ENCODE peak calls at places on chromosomes 5 and 9, in eight cellular contexts. One of them, this sample, is unnamed.

GRCh38 chr5:172347653-172348052 is 64.1 kb upstream of the UBTD2 start:
- DNase-seq in fibroblast of the aortic adventitia: peak
- DNase-seq in NCI-H2081: no peak
- DNase-seq in RWPE1: no peak
- DNase-seq in HFFc6: no peak
- DNase-seq in NCI-H2029: no peak
- DNase-seq in iris pigment epithelial cell: peak
- DNase-seq in activated CD4-positive, alpha-beta T cell treated with anti-CD3 and anti-CD28 coated beads, Interleukin-2, amount 50 U/mL, for 48 hours: no peak
- DNase-seq in this sample: peak

GRCh38 chr5:125501396-125501795 is 755.0 kb upstream of the ZNF608 start:
- DNase-seq in iris pigment epithelial cell: no peak
- DNase-seq in fibroblast of the aortic adventitia: no peak
- DNase-seq in NCI-H2081: no peak
- DNase-seq in NCI-H2029: no peak
- DNase-seq in HFFc6: no peak
- DNase-seq in activated CD4-positive, alpha-beta T cell treated with anti-CD3 and anti-CD28 coated beads, Interleukin-2, amount 50 U/mL, for 48 hours: no peak
- DNase-seq in RWPE1: no peak
- DNase-seq in this sample: no peak

GRCh38 chr5:58714046-58714445 is 131.2 kb downstream of the RAB3C start:
- DNase-seq in NCI-H2029: no peak
- DNase-seq in activated CD4-positive, alpha-beta T cell treated with anti-CD3 and anti-CD28 coated beads, Interleukin-2, amount 50 U/mL, for 48 hours: no peak
- DNase-seq in fibroblast of the aortic adventitia: no peak
- DNase-seq in NCI-H2081: no peak
- DNase-seq in HFFc6: no peak
- DNase-seq in iris pigment epithelial cell: no peak
- DNase-seq in RWPE1: no peak
- DNase-seq in this sample: no peak

GRCh38 chr5:176538505-176538806 is 1.3 kb upstream of the RNF44 start:
- DNase-seq in activated CD4-positive, alpha-beta T cell treated with anti-CD3 and anti-CD28 coated beads, Interleukin-2, amount 50 U/mL, for 48 hours: no peak
- DNase-seq in HFFc6: no peak
- DNase-seq in NCI-H2081: no peak
- DNase-seq in fibroblast of the aortic adventitia: no peak
- DNase-seq in RWPE1: no peak
- DNase-seq in NCI-H2029: no peak
- DNase-seq in iris pigment epithelial cell: no peak
- DNase-seq in this sample: no peak

GRCh38 chr9:127561491-127562270 is 50.4 kb upstream of the STXBP1 start:
- DNase-seq in fibroblast of the aortic adventitia: peak
- DNase-seq in HFFc6: peak
- DNase-seq in NCI-H2081: no peak
- DNase-seq in RWPE1: peak
- DNase-seq in activated CD4-positive, alpha-beta T cell treated with anti-CD3 and anti-CD28 coated beads, Interleukin-2, amount 50 U/mL, for 48 hours: peak
- DNase-seq in NCI-H2029: no peak
- DNase-seq in iris pigment epithelial cell: peak
- DNase-seq in this sample: peak

GRCh38 chr5:67233075-67233474 is 36.5 kb upstream of the CD180 start:
- DNase-seq in activated CD4-positive, alpha-beta T cell treated with anti-CD3 and anti-CD28 coated beads, Interleukin-2, amount 50 U/mL, for 48 hours: no peak
- DNase-seq in NCI-H2081: no peak
- DNase-seq in fibroblast of the aortic adventitia: peak
- DNase-seq in iris pigment epithelial cell: peak
- DNase-seq in RWPE1: no peak
- DNase-seq in NCI-H2029: no peak
- DNase-seq in HFFc6: no peak
- DNase-seq in this sample: no peak

GRCh38 chr9:110623462-110624025 is 44.0 kb upstream of the SVEP1 start:
- DNase-seq in NCI-H2081: peak
- DNase-seq in NCI-H2029: peak
- DNase-seq in activated CD4-positive, alpha-beta T cell treated with anti-CD3 and anti-CD28 coated beads, Interleukin-2, amount 50 U/mL, for 48 hours: peak
- DNase-seq in fibroblast of the aortic adventitia: peak
- DNase-seq in RWPE1: peak
- DNase-seq in HFFc6: peak
- DNase-seq in iris pigment epithelial cell: peak
- DNase-seq in this sample: peak

GRCh38 chr5:142800776-142801494 is 30.8 kb downstream of the ARHGAP26 start:
- DNase-seq in HFFc6: no peak
- DNase-seq in fibroblast of the aortic adventitia: no peak
- DNase-seq in NCI-H2081: no peak
- DNase-seq in activated CD4-positive, alpha-beta T cell treated with anti-CD3 and anti-CD28 coated beads, Interleukin-2, amount 50 U/mL, for 48 hours: peak
- DNase-seq in NCI-H2029: no peak
- DNase-seq in RWPE1: no peak
- DNase-seq in iris pigment epithelial cell: no peak
- DNase-seq in this sample: no peak

GRCh38 chr9:127612993-127613954 is 1.2 kb downstream of the STXBP1 start:
- DNase-seq in activated CD4-positive, alpha-beta T cell treated with anti-CD3 and anti-CD28 coated beads, Interleukin-2, amount 50 U/mL, for 48 hours: peak
- DNase-seq in NCI-H2029: no peak
- DNase-seq in RWPE1: peak
- DNase-seq in HFFc6: peak
- DNase-seq in iris pigment epithelial cell: peak
- DNase-seq in NCI-H2081: no peak
- DNase-seq in fibroblast of the aortic adventitia: peak
- DNase-seq in this sample: peak

GRCh38 chr9:20623021-20623747 is 885 bp upstream of the MLLT3 start:
- DNase-seq in iris pigment epithelial cell: peak
- DNase-seq in NCI-H2081: peak
- DNase-seq in HFFc6: no peak
- DNase-seq in NCI-H2029: no peak
- DNase-seq in RWPE1: peak
- DNase-seq in fibroblast of the aortic adventitia: no peak
- DNase-seq in activated CD4-positive, alpha-beta T cell treated with anti-CD3 and anti-CD28 coated beads, Interleukin-2, amount 50 U/mL, for 48 hours: peak
- DNase-seq in this sample: peak

GRCh38 chr9:124356745-124357390 is 58.4 kb downstream of the PSMB7 start:
- DNase-seq in iris pigment epithelial cell: no peak
- DNase-seq in fibroblast of the aortic adventitia: no peak
- DNase-seq in activated CD4-positive, alpha-beta T cell treated with anti-CD3 and anti-CD28 coated beads, Interleukin-2, amount 50 U/mL, for 48 hours: no peak
- DNase-seq in NCI-H2029: no peak
- DNase-seq in RWPE1: no peak
- DNase-seq in NCI-H2081: no peak
- DNase-seq in HFFc6: no peak
- DNase-seq in this sample: no peak

GRCh38 chr5:108620516-108620915 is 127.2 kb upstream of the FER start:
- DNase-seq in RWPE1: no peak
- DNase-seq in HFFc6: no peak
- DNase-seq in fibroblast of the aortic adventitia: no peak
- DNase-seq in iris pigment epithelial cell: no peak
- DNase-seq in NCI-H2029: no peak
- DNase-seq in activated CD4-positive, alpha-beta T cell treated with anti-CD3 and anti-CD28 coated beads, Interleukin-2, amount 50 U/mL, for 48 hours: no peak
- DNase-seq in NCI-H2081: no peak
- DNase-seq in this sample: no peak

GRCh38 chr5:6439588-6440550 is 8.8 kb upstream of the UBE2QL1 start:
- DNase-seq in activated CD4-positive, alpha-beta T cell treated with anti-CD3 and anti-CD28 coated beads, Interleukin-2, amount 50 U/mL, for 48 hours: no peak
- DNase-seq in HFFc6: no peak
- DNase-seq in RWPE1: no peak
- DNase-seq in NCI-H2081: no peak
- DNase-seq in NCI-H2029: no peak
- DNase-seq in iris pigment epithelial cell: no peak
- DNase-seq in fibroblast of the aortic adventitia: no peak
- DNase-seq in this sample: no peak

GRCh38 chr5:147509710-147510651 is at the start of gene DPYSL3:
- DNase-seq in RWPE1: peak
- DNase-seq in NCI-H2081: peak
- DNase-seq in fibroblast of the aortic adventitia: peak
- DNase-seq in HFFc6: peak
- DNase-seq in NCI-H2029: peak
- DNase-seq in activated CD4-positive, alpha-beta T cell treated with anti-CD3 and anti-CD28 coated beads, Interleukin-2, amount 50 U/mL, for 48 hours: peak
- DNase-seq in iris pigment epithelial cell: peak
- DNase-seq in this sample: peak

GRCh38 chr9:36867672-36868471 is 166.2 kb downstream of the PAX5 start:
- DNase-seq in NCI-H2081: peak
- DNase-seq in RWPE1: no peak
- DNase-seq in activated CD4-positive, alpha-beta T cell treated with anti-CD3 and anti-CD28 coated beads, Interleukin-2, amount 50 U/mL, for 48 hours: no peak
- DNase-seq in fibroblast of the aortic adventitia: no peak
- DNase-seq in NCI-H2029: peak
- DNase-seq in iris pigment epithelial cell: no peak
- DNase-seq in HFFc6: no peak
- DNase-seq in this sample: no peak

This sample was measured in AG08396.